ENCODE peak calls at places on chromosomes 6 and 20, in ten cellular contexts. Y is tibial artery, T is AG04450, F is PC-9, V is HepG2, H is hepatocyte, Q is upper lobe of right lung, J is breast epithelium, K is pancreas, D is psoas muscle. W is an unnamed sample.

GRCh38 chr6:11734861-11735652 is 43.5 kb downstream of the ADTRP start:
- DNase-seq in Y (no peak), T (no peak), F (peak; percentile 91), V (no peak), H (no peak), Q (no peak), J (no peak), K (no peak), D (no peak), W (peak; percentile 29)

GRCh38 chr6:162882817-162883481 is 155.2 kb downstream of the PACRG start:
- DNase-seq in Y (no peak), T (no peak), F (no peak), V (peak; percentile 16), H (no peak), Q (no peak), J (no peak), K (no peak), D (no peak), W (no peak)

GRCh38 chr20:11204926-11205768 is 531.3 kb upstream of the JAG1 start:
- DNase-seq in Y (peak; percentile 73), T (no peak), F (no peak), V (peak; percentile 71), H (peak; percentile 85), Q (no peak), J (peak; percentile 33), K (no peak), D (peak; percentile 30), W (no peak)

GRCh38 chr20:45347936-45348809 is at the start of gene SDC4:
- DNase-seq in Y (peak; percentile 91), T (no peak), F (peak; percentile 63), V (no peak), H (peak; percentile 87), Q (peak; percentile 89), J (peak; percentile 69), K (peak; percentile 90), D (peak; percentile 79), W (peak; percentile 47)

GRCh38 chr20:41654884-41655283 is 36.7 kb upstream of the CHD6 start:
- DNase-seq in Y (no peak), T (no peak), F (no peak), V (no peak), H (peak; percentile 52), Q (no peak), J (no peak), K (no peak), D (no peak), W (no peak)

GRCh38 chr20:6026051-6026450 is 27.8 kb downstream of the LRRN4 start:
- DNase-seq in Y (no peak), T (peak; percentile 11), F (no peak), V (no peak), H (no peak), Q (no peak), J (no peak), K (no peak), D (no peak), W (no peak)

GRCh38 chr20:18101125-18101820 is 36.4 kb upstream of the KAT14 start:
- DNase-seq in Y (no peak), T (no peak), F (no peak), V (no peak), H (no peak), Q (no peak), J (no peak), K (no peak), D (no peak), W (no peak)

GRCh38 chr6:145569140-145569539 is 166.2 kb downstream of the EPM2A start:
- DNase-seq in Y (no peak), T (no peak), F (no peak), V (no peak), H (no peak), Q (no peak), J (no peak), K (no peak), D (no peak), W (no peak)

GRCh38 chr6:123803456-123803861 is 206 bp upstream of the NKAIN2 start:
- DNase-seq in Y (no peak), T (no peak), F (no peak), V (no peak), H (no peak), Q (no peak), J (no peak), K (no peak), D (no peak), W (no peak)

GRCh38 chr6:3291346-3291745 is 32.6 kb downstream of the PSMG4 start:
- DNase-seq in Y (peak; percentile 2), T (no peak), F (no peak), V (no peak), H (no peak), Q (no peak), J (no peak), K (no peak), D (no peak), W (no peak)

GRCh38 chr20:58942549-58942948 is 38.5 kb upstream of the NELFCD start:
- DNase-seq in Y (no peak), T (peak; percentile 4), F (no peak), V (no peak), H (no peak), Q (no peak), J (no peak), K (no peak), D (no peak), W (no peak)

GRCh38 chr6:46476301-46476700 is 14.9 kb downstream of the RCAN2 start:
- DNase-seq in Y (no peak), T (no peak), F (no peak), V (no peak), H (no peak), Q (no peak), J (no peak), K (no peak), D (no peak), W (no peak)

GRCh38 chr6:126539022-126539421 is 199.1 kb downstream of the CENPW start:
- DNase-seq in Y (no peak), T (no peak), F (peak; percentile 59), V (no peak), H (no peak), Q (no peak), J (no peak), K (no peak), D (no peak), W (no peak)

GRCh38 chr6:1623769-1624070 is 14.0 kb downstream of the FOXC1 start:
- DNase-seq in Y (no peak), T (no peak), F (no peak), V (no peak), H (no peak), Q (no peak), J (no peak), K (no peak), D (no peak), W (no peak)

GRCh38 chr6:1622220-1622841 is 12.6 kb downstream of the FOXC1 start:
- DNase-seq in Y (peak; percentile 83), T (no peak), F (no peak), V (no peak), H (no peak), Q (no peak), J (no peak), K (no peak), D (no peak), W (no peak)

GRCh38 chr6:1624071-1624847 is 14.5 kb downstream of the FOXC1 start:
- DNase-seq in Y (peak; percentile 90), T (no peak), F (no peak), V (no peak), H (peak; percentile 24), Q (no peak), J (no peak), K (no peak), D (no peak), W (no peak)

GRCh38 chr6:1624848-1625341 is 15.2 kb downstream of the FOXC1 start:
- DNase-seq in Y (peak; percentile 81), T (no peak), F (no peak), V (no peak), H (peak; percentile 42), Q (no peak), J (no peak), K (no peak), D (peak; percentile 56), W (no peak)

GRCh38 chr6:1622851-1623768 is 13.4 kb downstream of the FOXC1 start:
- DNase-seq in Y (peak; percentile 79), T (no peak), F (no peak), V (no peak), H (no peak), Q (no peak), J (no peak), K (no peak), D (no peak), W (no peak)
- H3K27me3 ChIP-seq in Y (no peaks in the 10 kb centered on the region), T (peaks cover 26% of the 10 kb centered on the region), F (no peaks in the 10 kb centered on the region), V (no peaks in the 10 kb centered on the region), H (peaks cover 100% of the 10 kb centered on the region), Q (peaks cover 90% of the 10 kb centered on the region), J (peaks cover 6% of the 10 kb centered on the region), K (no peaks in the 10 kb centered on the region), D (peaks cover 32% of the 10 kb centered on the region), W (no peaks in the 10 kb centered on the region)

GRCh38 chr6:26389349-26389799 is 6.5 kb downstream of the BTN2A2 start:
- DNase-seq in Y (no peak), T (no peak), F (no peak), V (no peak), H (no peak), Q (no peak), J (no peak), K (no peak), D (no peak), W (no peak)
- TF ChIP-seq CTCF in Y (no peak), T (no peak), F (no peak), V (no peak), H (no peak), Q (no peak), J (no peak), K (no peak), D (no peak), W (no peak)

GRCh38 chr6:137517404-137517803 is 23.2 kb upstream of the OLIG3 start:
- DNase-seq in Y (no peak), T (no peak), F (no peak), V (no peak), H (no peak), Q (no peak), J (no peak), K (no peak), D (no peak), W (no peak)
- H3K27me3 ChIP-seq in Y (no peaks in the 10 kb centered on the region), T (peaks cover 12% of the 10 kb centered on the region), F (peaks cover 47% of the 10 kb centered on the region), V (peaks cover 44% of the 10 kb centered on the region), H (peaks cover 78% of the 10 kb centered on the region), Q (peaks cover 60% of the 10 kb centered on the region), J (peaks cover 22% of the 10 kb centered on the region), K (no peaks in the 10 kb centered on the region), D (peaks cover 15% of the 10 kb centered on the region), W (peaks cover 6% of the 10 kb centered on the region)

DNA sequence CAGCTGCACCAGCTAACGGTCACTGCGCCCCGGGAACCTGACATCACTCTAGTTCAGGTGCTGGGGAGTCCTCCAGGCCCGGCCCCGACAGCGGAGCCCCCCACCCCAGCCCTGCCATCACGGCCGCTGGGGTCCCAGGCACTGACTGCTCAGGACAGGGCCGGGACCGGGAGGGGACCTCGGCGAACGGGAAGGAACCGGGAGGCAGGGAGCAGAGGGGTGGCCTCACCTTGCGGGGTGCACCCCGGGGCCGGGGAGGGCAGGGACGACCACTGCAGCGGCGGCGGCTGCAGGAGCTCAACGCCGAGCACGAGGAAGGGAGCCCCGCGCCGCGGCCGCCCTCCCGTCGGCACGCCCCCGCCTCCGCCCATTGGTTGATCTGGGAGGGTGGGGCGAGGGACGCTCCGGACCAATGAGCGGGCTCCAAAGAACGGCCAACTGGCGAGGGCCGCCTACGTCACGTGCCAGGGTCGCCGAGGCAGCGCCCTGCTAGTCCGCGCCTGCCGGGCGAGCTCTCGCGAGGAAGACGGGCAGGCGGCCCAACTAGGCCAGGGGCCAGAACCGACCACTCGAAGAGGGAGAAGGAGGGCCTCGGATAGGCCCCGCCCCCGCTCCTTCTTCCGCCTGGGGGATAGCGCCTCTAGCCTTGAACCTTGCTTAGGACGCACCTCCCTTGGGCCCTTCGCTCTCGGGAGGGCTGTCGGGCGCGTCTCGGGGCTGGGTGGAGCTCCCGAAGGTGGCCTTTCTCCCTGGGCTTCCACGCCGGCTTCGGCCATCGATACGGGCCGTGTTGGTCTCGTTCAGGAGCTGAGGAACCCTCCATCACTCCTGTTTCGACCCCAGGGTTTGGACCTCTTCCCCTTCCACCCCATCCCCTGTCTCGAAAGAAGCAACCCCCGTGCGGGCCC is at the start of gene ADISSP:
- DNase-seq in Y (peak; percentile 100), T (peak; percentile 95), F (peak; percentile 90), V (peak; percentile 99), H (peak; percentile 99), Q (peak; percentile 100), J (peak; percentile 98), K (peak; percentile 99), D (peak; percentile 99), W (peak; percentile 98)
- TF ChIP-seq CTCF in Y (no peak), T (peak; percentile 28), F (no peak), V (peak; percentile 74), H (peak; percentile 18), Q (no peak), J (no peak), K (no peak), D (peak; percentile 4), W (peak; percentile 37)

W was measured in GM06990.